ENCODE peak calls at places on chromosomes 13 and 19, in five cellular contexts. One of them, this sample, is unnamed.

GRCh38 chr13:50844181-50844875 is 836 bp upstream of the DLEU7 start:
- DNase-seq in ovary: no peak
- DNase-seq in spleen: no peak
- DNase-seq in HCT116: no peak
- DNase-seq in uterus: no peak
- DNase-seq in this sample: no peak

GRCh38 chr19:33374406-33374703 is 846 bp downstream of the CEBPG start:
- DNase-seq in spleen: no peak
- DNase-seq in ovary: no peak
- DNase-seq in HCT116: no peak
- DNase-seq in uterus: peak
- DNase-seq in this sample: no peak

GRCh38 chr19:53775524-53775923 is 48.6 kb downstream of the NLRP12 start:
- DNase-seq in ovary: no peak
- DNase-seq in HCT116: no peak
- DNase-seq in uterus: no peak
- DNase-seq in spleen: no peak
- DNase-seq in this sample: no peak

GRCh38 chr13:44306401-44307192 is 67.0 kb upstream of the SERP2 start:
- DNase-seq in uterus: peak
- DNase-seq in spleen: no peak
- DNase-seq in ovary: peak
- DNase-seq in HCT116: peak
- DNase-seq in this sample: peak

GRCh38 chr13:97310809-97311436 is 88.8 kb downstream of the MBNL2 start:
- DNase-seq in uterus: no peak
- DNase-seq in spleen: no peak
- DNase-seq in HCT116: no peak
- DNase-seq in ovary: no peak
- DNase-seq in this sample: no peak

GRCh38 chr19:16061943-16062342 is 14.4 kb upstream of the TPM4 start:
- DNase-seq in ovary: no peak
- DNase-seq in uterus: no peak
- DNase-seq in HCT116: no peak
- DNase-seq in spleen: no peak
- DNase-seq in this sample: no peak

GRCh38 chr13:109344552-109345157 is 441.7 kb downstream of the IRS2 start:
- DNase-seq in ovary: no peak
- DNase-seq in uterus: no peak
- DNase-seq in spleen: no peak
- DNase-seq in HCT116: no peak
- DNase-seq in this sample: peak

GRCh38 chr19:41299046-41299754 is 10.8 kb upstream of the CCDC97 start:
- DNase-seq in HCT116: no peak
- DNase-seq in spleen: no peak
- DNase-seq in ovary: no peak
- DNase-seq in uterus: no peak
- DNase-seq in this sample: no peak

GRCh38 chr19:31938675-31939074 is 406.7 kb upstream of the ZNF507 start:
- DNase-seq in uterus: no peak
- DNase-seq in spleen: no peak
- DNase-seq in HCT116: no peak
- DNase-seq in ovary: no peak
- DNase-seq in this sample: no peak

GRCh38 chr13:50467156-50467814 is 376.2 kb downstream of the DLEU7 start:
- DNase-seq in uterus: no peak
- DNase-seq in ovary: no peak
- DNase-seq in spleen: no peak
- DNase-seq in HCT116: no peak
- DNase-seq in this sample: no peak

GRCh38 chr13:110333837-110334236 is 26.8 kb downstream of the COL4A2 start:
- DNase-seq in ovary: no peak
- DNase-seq in HCT116: no peak
- DNase-seq in spleen: no peak
- DNase-seq in uterus: no peak
- DNase-seq in this sample: no peak

GRCh38 chr19:45468159-45468651 is 409 bp downstream of the FOSB start:
- DNase-seq in uterus: peak
- DNase-seq in HCT116: no peak
- DNase-seq in ovary: peak
- DNase-seq in spleen: peak
- DNase-seq in this sample: no peak

GRCh38 chr13:25421602-25422001 is 49.8 kb downstream of the ATP8A2 start:
- DNase-seq in spleen: no peak
- DNase-seq in ovary: no peak
- DNase-seq in uterus: no peak
- DNase-seq in HCT116: no peak
- DNase-seq in this sample: no peak

GRCh38 chr19:48182434-48182833 is 12.0 kb downstream of the ZSWIM9 start:
- DNase-seq in ovary: no peak
- DNase-seq in HCT116: no peak
- DNase-seq in uterus: no peak
- DNase-seq in spleen: peak
- DNase-seq in this sample: no peak

GRCh38 chr13:26961890-26962615 is 201.5 kb upstream of the GPR12 start:
- DNase-seq in HCT116: no peak
- DNase-seq in spleen: no peak
- DNase-seq in uterus: no peak
- DNase-seq in ovary: no peak
- DNase-seq in this sample: no peak

GRCh38 chr13:74710006-74710405 is 575.8 kb upstream of the KLF12 start:
- DNase-seq in ovary: no peak
- DNase-seq in spleen: no peak
- DNase-seq in uterus: no peak
- DNase-seq in HCT116: no peak
- DNase-seq in this sample: no peak

GRCh38 chr19:23415561-23416191 is 20.4 kb upstream of the ZNF91 start:
- DNase-seq in ovary: no peak
- DNase-seq in uterus: no peak
- DNase-seq in HCT116: no peak
- DNase-seq in spleen: no peak
- DNase-seq in this sample: peak

GRCh38 chr19:44735011-44735410 is 13.5 kb upstream of the BCL3 start:
- DNase-seq in spleen: no peak
- DNase-seq in ovary: no peak
- DNase-seq in HCT116: no peak
- DNase-seq in uterus: no peak
- DNase-seq in this sample: no peak

GRCh38 chr19:43311706-43312105 is 41.8 kb upstream of the CD177 start:
- DNase-seq in uterus: no peak
- DNase-seq in spleen: no peak
- DNase-seq in HCT116: no peak
- DNase-seq in ovary: no peak
- DNase-seq in this sample: no peak

DNA sequence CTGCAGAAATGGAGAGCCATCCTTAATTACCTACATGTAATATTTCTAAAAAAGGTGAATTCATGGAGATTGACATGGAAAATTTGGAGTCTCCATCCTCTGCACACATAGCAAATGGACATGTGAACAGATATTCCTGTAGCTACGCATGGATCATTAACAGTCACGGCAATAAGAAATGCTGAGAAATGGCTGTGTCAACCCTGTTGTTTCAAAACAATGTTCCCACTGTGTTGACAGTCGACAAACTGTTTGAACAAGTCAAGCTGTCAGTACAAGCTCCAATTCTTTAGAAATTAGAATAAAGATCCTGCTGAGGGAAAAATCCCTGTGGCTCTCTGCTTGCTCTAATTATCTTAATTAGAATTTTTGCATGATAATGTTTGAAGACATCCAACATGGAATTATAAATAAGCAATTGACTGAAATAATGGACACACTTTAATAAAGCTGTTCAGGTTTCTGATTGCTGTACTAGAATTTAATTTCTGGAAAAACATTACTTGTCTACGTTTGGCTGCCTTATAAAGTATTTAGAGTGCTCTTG is 37.9 kb upstream of the CPB2 start:
- DNase-seq in ovary: no peak
- DNase-seq in uterus: no peak
- DNase-seq in spleen: no peak
- DNase-seq in HCT116: no peak
- DNase-seq in this sample: no peak
- TF ChIP-seq POLR2A in ovary: no peak
- TF ChIP-seq POLR2A in uterus: no peak
- TF ChIP-seq POLR2A in spleen: no peak
- TF ChIP-seq POLR2A in HCT116: no peak
- TF ChIP-seq POLR2A in this sample: no peak

DNA sequence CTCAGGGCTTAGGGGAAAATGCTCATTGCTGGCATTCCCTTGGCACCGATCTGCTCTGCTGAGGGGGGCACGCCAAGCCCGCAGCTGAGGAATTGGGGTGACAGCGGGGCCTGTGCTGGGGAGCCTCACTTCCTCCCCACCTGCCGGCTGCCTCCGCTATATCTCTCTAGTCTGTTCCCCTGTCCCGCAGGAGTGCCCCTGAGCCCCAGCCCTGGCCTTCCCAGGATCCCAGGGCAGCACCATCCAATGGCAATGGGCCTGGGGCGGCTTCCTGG is 9.5 kb downstream of the STXBP2 start:
- DNase-seq in uterus: no peak
- DNase-seq in spleen: no peak
- DNase-seq in ovary: no peak
- DNase-seq in HCT116: no peak
- DNase-seq in this sample: no peak
- TF ChIP-seq POLR2A in uterus: no peak
- TF ChIP-seq POLR2A in spleen: no peak
- TF ChIP-seq POLR2A in ovary: no peak
- TF ChIP-seq POLR2A in HCT116: no peak
- TF ChIP-seq POLR2A in this sample: no peak

GRCh38 chr13:55572862-55573261 is 1567.9 kb upstream of the PRR20A start:
- DNase-seq in ovary: no peak
- DNase-seq in HCT116: no peak
- DNase-seq in uterus: no peak
- DNase-seq in spleen: no peak
- DNase-seq in this sample: no peak

GRCh38 chr13:55569514-55569913 is 1571.2 kb upstream of the PRR20A start:
- DNase-seq in ovary: no peak
- DNase-seq in spleen: no peak
- DNase-seq in HCT116: no peak
- DNase-seq in uterus: no peak
- DNase-seq in this sample: no peak

GRCh38 chr13:55572408-55572807 is 1568.3 kb upstream of the PRR20A start:
- DNase-seq in ovary: no peak
- DNase-seq in HCT116: no peak
- DNase-seq in uterus: no peak
- DNase-seq in spleen: no peak
- DNase-seq in this sample: no peak

GRCh38 chr13:55570371-55570770 is 1570.3 kb upstream of the PRR20A start:
- DNase-seq in uterus: no peak
- DNase-seq in ovary: no peak
- DNase-seq in spleen: no peak
- DNase-seq in HCT116: no peak
- DNase-seq in this sample: no peak

GRCh38 chr13:55571237-55571867 is 1569.4 kb upstream of the PRR20A start:
- DNase-seq in HCT116: no peak
- DNase-seq in ovary: no peak
- DNase-seq in spleen: no peak
- DNase-seq in uterus: no peak
- DNase-seq in this sample: no peak
- TF ChIP-seq POLR2A in HCT116: no peak
- TF ChIP-seq POLR2A in ovary: no peak
- TF ChIP-seq POLR2A in spleen: no peak
- TF ChIP-seq POLR2A in uterus: no peak
- TF ChIP-seq POLR2A in this sample: no peak

GRCh38 chr19:7926727-7927604 is 1.0 kb upstream of the CTXN1 start:
- DNase-seq in HCT116: no peak
- DNase-seq in uterus: no peak
- DNase-seq in ovary: peak
- DNase-seq in spleen: peak
- DNase-seq in this sample: no peak

GRCh38 chr19:7927605-7928333 is 1.8 kb upstream of the CTXN1 start:
- DNase-seq in uterus: no peak
- DNase-seq in spleen: no peak
- DNase-seq in HCT116: no peak
- DNase-seq in ovary: peak
- DNase-seq in this sample: no peak

GRCh38 chr19:7924651-7925170 is 1.2 kb downstream of the CTXN1 start:
- DNase-seq in HCT116: no peak
- DNase-seq in spleen: peak
- DNase-seq in uterus: no peak
- DNase-seq in ovary: no peak
- DNase-seq in this sample: no peak

GRCh38 chr19:7925171-7925837 is 631 bp downstream of the CTXN1 start:
- DNase-seq in HCT116: peak
- DNase-seq in uterus: peak
- DNase-seq in ovary: peak
- DNase-seq in spleen: peak
- DNase-seq in this sample: peak

DNA sequence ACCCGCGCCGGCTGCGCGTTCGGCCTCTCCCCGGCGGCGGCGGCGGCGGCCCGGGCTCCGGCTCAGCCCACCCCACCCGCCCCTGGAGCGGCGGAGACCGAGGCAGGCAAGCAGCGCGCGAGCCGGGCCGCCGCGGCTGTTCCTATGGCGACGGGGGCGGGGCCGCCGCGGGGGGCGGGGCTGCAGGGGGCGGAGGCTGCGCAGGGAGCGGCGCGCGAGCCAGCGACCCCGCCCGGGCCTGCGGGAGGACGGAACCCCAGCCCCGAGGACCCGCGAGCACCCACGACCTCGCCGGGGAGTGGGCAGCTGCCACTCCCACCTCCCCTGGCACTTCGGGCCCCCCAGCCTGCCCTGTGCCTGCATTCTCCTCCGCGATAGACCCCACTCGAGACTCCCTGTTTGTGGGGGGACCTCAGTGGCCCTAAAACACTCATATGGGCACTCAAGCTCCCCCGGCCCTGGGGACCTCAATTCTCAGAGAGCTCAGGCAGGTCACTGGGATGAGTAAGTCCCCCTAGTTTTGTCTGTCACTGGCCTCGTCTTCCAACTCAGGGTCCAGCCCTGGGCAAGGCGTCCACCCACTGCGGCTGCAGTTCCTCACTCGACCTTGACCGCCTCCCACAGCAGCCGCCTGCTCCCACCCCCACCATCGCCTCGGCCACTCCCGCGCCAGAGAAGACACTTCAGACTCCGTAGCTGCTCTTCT is at the start of gene CTXN1:
- DNase-seq in HCT116: no peak
- DNase-seq in uterus: peak
- DNase-seq in spleen: peak
- DNase-seq in ovary: peak
- DNase-seq in this sample: peak
- TF ChIP-seq POLR2A in HCT116: no peak
- TF ChIP-seq POLR2A in uterus: no peak
- TF ChIP-seq POLR2A in spleen: no peak
- TF ChIP-seq POLR2A in ovary: no peak
- TF ChIP-seq POLR2A in this sample: no peak

This sample was measured in H54.